ENCODE peak calls at places on chromosomes 11 and 22, in four cellular contexts. R, G, J and P are unnamed samples.

GRCh38 chr11:58573451-58574104 is 2.1 kb downstream of the LPXN start:
- DNase-seq in R (peak; percentile 56), J (no peak), G (peak; percentile 85), P (no peak)

GRCh38 chr11:61899146-61899841 is 7.9 kb upstream of the FADS3 start:
- DNase-seq in J (peak; percentile 86), G (peak; percentile 54), R (peak; percentile 97), P (peak; percentile 70)

GRCh38 chr11:1749787-1750351 is 526 bp downstream of the IFITM10 start:
- DNase-seq in R (no peak), G (peak; percentile 78), J (no peak), P (no peak)

GRCh38 chr11:19953342-19953741 is 206.9 kb downstream of the DBX1 start:
- DNase-seq in R (no peak), J (no peak), G (peak; percentile 81), P (no peak)

GRCh38 chr11:127000291-127000968 is at the start of gene KIRREL3:
- DNase-seq in G (peak; percentile 40), R (no peak), J (no peak), P (no peak)

GRCh38 chr11:134584706-134585445 is 172.8 kb upstream of the B3GAT1 start:
- DNase-seq in G (no peak), J (no peak), R (no peak), P (no peak)

GRCh38 chr11:3808846-3809623 is 675 bp downstream of the PGAP2 start:
- DNase-seq in J (peak; percentile 40), R (no peak), G (peak; percentile 41), P (peak; percentile 5)

GRCh38 chr11:1087279-1087960 is 12.7 kb downstream of the MUC2 start:
- DNase-seq in R (no peak), J (no peak), G (no peak), P (no peak)

GRCh38 chr11:47538741-47539575 is 14.0 kb downstream of the CELF1 start:
- DNase-seq in G (no peak), R (no peak), J (no peak), P (peak; percentile 33)

GRCh38 chr22:39234867-39235687 is 9.7 kb downstream of the PDGFB start:
- DNase-seq in R (no peak), G (no peak), J (no peak), P (no peak)

GRCh38 chr11:98564233-98564632 is 456.5 kb upstream of the CNTN5 start:
- DNase-seq in R (no peak), G (no peak), J (no peak), P (no peak)

GRCh38 chr11:47247502-47247901 is 1.1 kb downstream of the ACP2 start:
- DNase-seq in R (no peak), J (no peak), G (no peak), P (no peak)

GRCh38 chr11:97968071-97968470 is 1052.7 kb upstream of the CNTN5 start:
- DNase-seq in G (no peak), R (no peak), J (no peak), P (no peak)

GRCh38 chr22:25451480-25452114 is 112.9 kb upstream of the GRK3 start:
- DNase-seq in J (no peak), G (peak; percentile 42), R (no peak), P (no peak)

GRCh38 chr22:39955675-39956074 is 4.5 kb upstream of the TMA7B start:
- DNase-seq in R (no peak), G (no peak), J (no peak), P (no peak)

GRCh38 chr11:76782526-76783293 is 446 bp upstream of the TSKU start:
- DNase-seq in R (peak; percentile 28), G (peak; percentile 98), J (peak; percentile 35), P (peak; percentile 76)

GRCh38 chr22:43829448-43829821 is 17.3 kb upstream of the EFCAB6 start:
- DNase-seq in G (peak; percentile 71), R (no peak), J (no peak), P (no peak)

GRCh38 chr22:22914726-22915669 is 27.4 kb downstream of the IGLL5 start:
- DNase-seq in J (no peak), R (no peak), G (no peak), P (no peak)